ENCODE peak calls at places on chromosomes 7 and 10, in four cellular contexts. Z is neuronal stem cell, X is H1, U is trophoblast cell. P is an unnamed sample.

GRCh38 chr7:51025668-51026067 is 243.0 kb upstream of the GRB10 start:
- DNase-seq in U (no peak), Z (no peak), X (peak), P (no peak)

GRCh38 chr10:18140149-18140956 is at the start of gene CACNB2:
- DNase-seq in Z (peak), X (peak), U (no peak), P (peak)

GRCh38 chr7:29255839-29256782 is 61.5 kb downstream of the CHN2 start:
- DNase-seq in X (no peak), U (peak), Z (no peak), P (peak)

GRCh38 chr10:112141297-112141696 is 42.3 kb downstream of the GPAM start:
- DNase-seq in Z (no peak), U (no peak), X (no peak), P (no peak)

GRCh38 chr10:124732931-124733536 is 11.1 kb downstream of the FAM53B start:
- DNase-seq in Z (no peak), X (no peak), U (peak), P (peak)

GRCh38 chr10:129033790-129034272 is 433.2 kb upstream of the MGMT start:
- DNase-seq in Z (peak), U (no peak), X (no peak), P (no peak)

GRCh38 chr7:47326808-47327207 is 255.1 kb downstream of the TNS3 start:
- DNase-seq in Z (no peak), U (no peak), X (peak), P (peak)

GRCh38 chr10:4671451-4672145 is 154.4 kb upstream of the AKR1E2 start:
- DNase-seq in U (no peak), Z (no peak), X (no peak), P (peak)

GRCh38 chr7:159094919-159095915 is 49.5 kb downstream of the VIPR2 start:
- DNase-seq in X (no peak), Z (no peak), U (no peak), P (no peak)

GRCh38 chr7:15104411-15105092 is 202.0 kb upstream of the DGKB start:
- DNase-seq in U (no peak), Z (peak), X (no peak), P (peak)

GRCh38 chr10:28559661-28560060 is 26.7 kb downstream of the WAC start:
- DNase-seq in X (no peak), Z (peak), U (peak), P (no peak)

GRCh38 chr7:28904539-28905143 is 53.5 kb downstream of the TRIL start:
- DNase-seq in U (no peak), Z (no peak), X (no peak), P (no peak)

GRCh38 chr7:39741942-39742623 is 118.7 kb downstream of the RALA start:
- DNase-seq in U (no peak), X (peak), Z (peak), P (peak)

GRCh38 chr10:12388671-12389070 is 39.3 kb downstream of the CAMK1D start:
- DNase-seq in Z (no peak), U (no peak), X (no peak), P (no peak)

GRCh38 chr10:76981251-76981650 is 656.4 kb downstream of the KCNMA1 start:
- DNase-seq in Z (no peak), U (no peak), X (no peak), P (no peak)

GRCh38 chr7:155351120-155351870 is 53.6 kb downstream of the INSIG1 start:
- DNase-seq in X (no peak), U (no peak), Z (no peak), P (no peak)

GRCh38 chr7:20329389-20330175 is 1.1 kb upstream of the ITGB8 start:
- DNase-seq in X (no peak), Z (peak), U (peak), P (peak)

GRCh38 chr7:41567350-41568114 is 135.4 kb downstream of the INHBA start:
- DNase-seq in U (no peak), X (no peak), Z (no peak), P (peak)

GRCh38 chr7:47669178-47669878 is 87.4 kb upstream of the TNS3 start:
- DNase-seq in U (peak), X (no peak), Z (no peak), P (peak)

GRCh38 chr10:17225823-17226222 is 2.2 kb upstream of the VIM start:
- DNase-seq in X (no peak), Z (no peak), U (no peak), P (peak)

GRCh38 chr10:79090134-79090803 is 21.5 kb downstream of the ZMIZ1 start:
- DNase-seq in U (no peak), Z (no peak), X (no peak), P (no peak)

GRCh38 chr7:152130658-152131590 is 105.5 kb downstream of the GALNT11 start:
- DNase-seq in X (no peak), Z (no peak), U (no peak), P (no peak)

GRCh38 chr10:21021843-21022594 is 124.9 kb upstream of the NEBL start:
- DNase-seq in X (no peak), Z (no peak), U (no peak), P (no peak)

GRCh38 chr10:3195286-3195685 is 22.7 kb upstream of the PITRM1 start:
- DNase-seq in U (no peak), X (no peak), Z (no peak), P (no peak)

GRCh38 chr10:14438576-14438975 is 107.9 kb upstream of the FRMD4A start:
- DNase-seq in U (no peak), Z (no peak), X (no peak), P (no peak)

GRCh38 chr7:101166909-101167644 is 1.7 kb upstream of the VGF start:
- DNase-seq in Z (no peak), U (no peak), X (peak), P (no peak)

GRCh38 chr7:44801890-44802289 is 5.4 kb downstream of the PPIA start:
- DNase-seq in U (no peak), X (no peak), Z (no peak), P (peak)

GRCh38 chr7:105452085-105452484 is 63.4 kb upstream of the SRPK2 start:
- DNase-seq in X (no peak), U (no peak), Z (no peak), P (no peak)
- H3K4me3 ChIP-seq in X (no peak), U (no peak), Z (no peak), P (no peak)

GRCh38 chr7:12423995-12424745 is 20.5 kb upstream of the VWDE start:
- DNase-seq in X (peak), U (no peak), Z (no peak), P (no peak)
- H2BK12ac ChIP-seq in X (peak), U (no peak), Z (no peak), P (no peak)

DNA sequence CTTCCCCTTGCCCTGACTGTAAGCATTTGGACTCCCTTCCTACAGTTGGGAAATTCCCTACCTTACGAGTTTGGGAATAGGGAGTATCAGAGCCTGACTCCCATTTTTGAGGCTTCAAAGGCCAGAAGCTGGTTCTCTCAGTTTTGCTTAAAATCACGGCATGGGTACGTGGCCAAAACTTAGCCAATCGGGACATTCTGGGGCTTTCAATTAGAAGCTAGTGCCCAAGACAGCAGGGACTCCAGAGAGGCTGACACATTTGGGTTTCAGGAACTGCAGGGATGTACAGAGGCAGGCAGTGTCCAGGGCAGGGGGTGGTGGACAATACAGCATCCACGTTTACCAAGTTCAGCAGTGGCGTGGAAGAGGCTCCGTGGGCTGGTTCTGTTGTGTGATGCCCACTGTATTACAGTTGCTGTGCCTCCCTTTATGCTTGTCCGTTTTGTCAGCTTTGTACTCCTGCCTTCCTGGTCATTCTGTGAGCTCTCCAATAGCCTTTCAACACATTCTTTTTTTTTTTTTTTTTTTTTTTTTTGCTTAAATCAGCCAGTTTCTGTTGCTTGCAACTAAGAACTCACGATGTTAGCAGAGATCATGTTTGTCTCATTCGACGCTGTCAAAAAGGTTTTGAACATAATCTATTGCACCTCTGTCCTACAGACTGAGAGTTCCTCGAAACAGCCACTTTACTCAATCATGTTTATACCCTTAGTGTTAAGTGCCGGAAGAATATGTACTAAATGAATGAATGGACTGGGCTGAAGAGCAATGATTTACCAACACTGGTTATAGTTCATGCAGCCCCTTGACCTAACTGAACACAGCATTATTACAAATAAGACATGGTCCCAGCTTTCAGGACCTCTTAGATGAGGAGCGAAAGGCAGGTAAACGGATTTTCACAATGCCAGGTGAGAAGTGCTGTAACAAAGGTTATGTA is 1.1 kb downstream of the GGCT start:
- DNase-seq in X (no peak), U (no peak), Z (no peak), P (peak)
- H3K4ac ChIP-seq in X (no peak), U (peak), Z (no peak), P (no peak)

DNA sequence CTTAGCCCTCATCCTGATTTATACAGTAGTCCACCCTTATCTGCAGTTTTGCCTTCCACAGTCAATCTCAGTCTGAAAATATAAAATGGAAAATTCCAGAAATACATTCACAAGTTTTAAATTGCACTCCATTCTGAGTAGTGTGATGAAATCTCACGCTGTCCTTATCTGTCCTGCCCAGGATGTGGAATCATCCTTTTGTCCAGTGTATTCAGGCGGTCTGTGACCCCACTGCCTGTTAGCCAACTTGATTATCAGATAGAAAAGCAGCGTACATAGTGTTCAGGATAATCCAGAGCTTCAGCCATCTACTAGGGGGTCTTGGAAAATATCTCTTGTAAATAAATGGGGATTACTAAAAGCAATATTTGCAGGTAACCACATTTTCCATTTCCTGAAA is 146.3 kb downstream of the MALRD1 start:
- DNase-seq in X (no peak), U (no peak), Z (no peak), P (no peak)
- H3K4me3 ChIP-seq in X (no peak), U (no peak), Z (no peak), P (no peak)

DNA sequence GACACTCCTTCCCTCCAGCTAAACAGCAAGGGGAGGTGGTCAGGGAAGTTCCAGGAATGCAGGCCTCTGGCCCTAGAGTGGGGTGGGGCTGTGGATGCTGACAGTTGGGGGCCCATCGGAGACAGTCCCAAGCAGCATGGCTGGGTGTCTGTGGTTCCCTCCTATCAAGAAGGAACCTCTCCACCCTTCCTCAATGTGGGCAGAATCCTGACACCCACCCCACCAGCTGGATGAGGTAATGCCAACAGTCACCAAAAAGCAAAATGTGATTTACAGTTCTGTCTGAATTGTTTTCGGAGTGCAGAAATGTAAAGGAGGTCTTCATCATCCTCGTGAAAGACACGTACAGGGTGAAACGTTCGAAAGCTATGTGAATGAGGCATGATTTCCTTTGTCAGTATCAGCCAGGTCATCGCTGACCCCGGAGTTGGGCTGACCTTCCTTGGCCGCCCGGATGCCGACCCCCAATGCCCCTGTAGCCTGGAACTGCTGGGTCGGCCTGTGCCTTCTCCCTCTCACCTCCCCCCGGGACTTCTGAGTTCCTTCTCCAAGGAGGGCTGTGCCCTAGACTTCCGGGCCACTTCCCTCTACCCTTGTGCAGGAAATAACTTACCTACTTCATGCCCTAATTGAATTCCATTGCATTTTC is 24.4 kb downstream of the FOXK1 start:
- DNase-seq in X (peak), Z (no peak), U (no peak), P (peak)
- H2BK12ac ChIP-seq in X (peak), Z (no peak), U (no peak), P (peak)

GRCh38 chr7:143296686-143297085 is 8.5 kb downstream of the CASP2 start:
- DNase-seq in X (no peak), Z (no peak), U (no peak), P (no peak)
- H3K4ac ChIP-seq in X (no peak), Z (no peak), U (no peak), P (no peak)

DNA sequence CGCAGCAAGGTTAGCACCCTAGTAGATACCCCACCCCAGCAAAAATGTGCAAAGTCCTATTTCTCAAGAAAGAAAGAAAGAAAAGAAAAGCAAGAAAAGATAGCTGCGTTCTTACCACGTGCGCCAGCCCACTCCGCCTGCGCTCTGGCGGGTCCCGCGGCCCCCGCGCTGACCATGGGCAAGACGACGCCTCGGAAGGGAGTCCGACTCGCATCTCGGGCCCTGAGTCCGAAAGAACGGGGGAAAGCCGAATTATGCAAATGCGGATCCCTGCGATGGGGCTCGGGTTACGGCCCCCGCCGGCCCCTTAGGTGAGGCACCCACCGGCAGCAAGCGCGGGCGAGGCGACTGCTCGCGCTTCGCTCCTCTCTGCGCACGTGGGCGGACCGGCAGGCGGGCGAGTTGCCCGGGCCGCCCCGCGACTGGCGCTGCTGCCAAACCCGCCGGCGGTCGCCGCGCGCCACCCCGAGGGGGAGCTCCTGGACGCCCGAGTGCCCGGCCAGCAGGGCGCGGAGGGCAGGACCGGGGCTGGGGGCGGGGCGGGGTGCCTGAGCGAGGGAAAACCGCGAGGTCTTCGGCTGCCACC is 2.4 kb upstream of the EGR2 start:
- DNase-seq in U (no peak), X (peak), Z (peak), P (no peak)
- H3K4me3 ChIP-seq in U (no peak), X (peak), Z (peak), P (peak)

GRCh38 chr10:122894261-122894944 is 15.0 kb upstream of the FAM24B start:
- DNase-seq in U (no peak), X (no peak), Z (no peak), P (no peak)
- H2BK12ac ChIP-seq in U (no peak), X (no peak), Z (no peak), P (no peak)

GRCh38 chr10:130434446-130435385 is 298.5 kb downstream of the GLRX3 start:
- DNase-seq in U (no peak), X (no peak), Z (no peak), P (no peak)

GRCh38 chr10:130430291-130430690 is 294.1 kb downstream of the GLRX3 start:
- DNase-seq in U (no peak), X (no peak), Z (no peak), P (no peak)

GRCh38 chr10:130432850-130433249 is 296.7 kb downstream of the GLRX3 start:
- DNase-seq in Z (no peak), X (peak), U (no peak), P (no peak)

GRCh38 chr10:130430852-130431704 is 294.9 kb downstream of the GLRX3 start:
- DNase-seq in Z (no peak), X (peak), U (no peak), P (no peak)

DNA sequence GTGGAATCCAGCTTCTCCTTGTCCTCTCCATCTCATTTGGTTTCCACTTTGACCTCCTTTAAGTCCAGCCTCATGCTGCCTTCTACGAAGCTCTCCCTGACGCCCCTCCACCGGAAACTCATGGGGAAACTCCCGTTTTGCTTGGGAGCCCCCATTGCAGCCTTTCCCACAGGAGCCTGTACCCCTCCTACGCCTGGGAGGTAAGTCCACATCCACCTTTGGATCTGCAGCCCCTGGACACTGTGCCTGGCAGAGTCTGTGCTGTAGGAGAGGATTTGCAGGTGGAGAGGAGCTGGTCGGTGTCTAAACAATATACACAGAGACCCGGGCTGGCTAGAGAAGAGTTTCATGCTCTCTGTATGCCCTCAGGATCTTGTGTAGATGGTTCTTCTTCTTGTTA is 296.1 kb downstream of the GLRX3 start:
- DNase-seq in X (peak), Z (no peak), U (no peak), P (no peak)
- H3K4ac ChIP-seq in X (no peak), Z (no peak), U (no peak), P (no peak)

DNA sequence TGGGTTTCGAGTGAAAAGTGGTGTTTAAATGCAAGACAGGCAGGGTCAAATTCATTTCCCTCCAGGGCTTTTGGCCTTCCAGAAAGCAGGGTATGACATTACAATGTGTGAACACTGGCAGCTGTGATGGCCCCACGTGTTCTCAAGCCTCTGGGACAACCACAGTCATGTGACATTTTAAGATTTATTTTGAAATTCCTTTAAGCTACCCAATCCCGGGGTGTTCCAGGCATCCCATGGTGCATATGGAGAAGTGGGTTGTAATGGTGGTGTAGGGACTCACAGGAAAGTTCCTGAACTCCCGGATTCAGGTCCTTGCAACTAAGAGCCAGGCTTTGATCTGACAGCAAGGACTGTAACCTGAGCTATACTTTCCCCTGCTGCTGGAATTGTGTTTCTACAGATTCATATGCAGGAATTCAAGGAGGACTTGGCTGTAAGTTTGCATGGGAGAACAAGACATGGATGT is 46.7 kb downstream of the INSYN2A start:
- DNase-seq in X (no peak), U (no peak), Z (no peak), P (no peak)
- H3K4me3 ChIP-seq in X (no peak), U (no peak), Z (no peak), P (no peak)

P was measured in mesenchymal stem cell.